ENCODE peak calls at places on chromosome 15, in five cellular contexts. Y is endodermal cell; T is foreskin fibroblast; M is CD8-positive, alpha-beta T cell; S is cardiac muscle cell. Q is an unnamed sample.

GRCh38 chr15:48602358-48603122 is 43.0 kb downstream of the FBN1 start:
- DNase-seq in T (peak), S (peak), Y (no peak), M (no peak), Q (peak)

GRCh38 chr15:45168751-45169551 is 18.8 kb downstream of the SHF start:
- DNase-seq in T (no peak), M (no peak), Y (no peak), S (no peak), Q (no peak)

GRCh38 chr15:90266061-90266431 is 574 bp downstream of the NGRN start:
- DNase-seq in M (no peak), T (peak), Y (peak), S (peak), Q (no peak)

GRCh38 chr15:85689729-85690128 is 105.0 kb downstream of the KLHL25 start:
- DNase-seq in T (peak), M (peak), Y (peak), S (peak), Q (peak)

GRCh38 chr15:101250931-101251829 is 668 bp downstream of the CHSY1 start:
- DNase-seq in M (no peak), T (peak), S (peak), Y (peak), Q (no peak)

GRCh38 chr15:31306426-31307269 is 20.0 kb upstream of the KLF13 start:
- DNase-seq in Y (peak), T (no peak), M (no peak), S (no peak), Q (peak)

GRCh38 chr15:88664151-88664778 is 25.4 kb downstream of the ISG20 start:
- DNase-seq in M (no peak), S (peak), T (no peak), Y (no peak), Q (no peak)

GRCh38 chr15:67311751-67312150 is 57.2 kb downstream of the IQCH start:
- DNase-seq in Y (no peak), M (no peak), S (no peak), T (no peak), Q (no peak)

DNA sequence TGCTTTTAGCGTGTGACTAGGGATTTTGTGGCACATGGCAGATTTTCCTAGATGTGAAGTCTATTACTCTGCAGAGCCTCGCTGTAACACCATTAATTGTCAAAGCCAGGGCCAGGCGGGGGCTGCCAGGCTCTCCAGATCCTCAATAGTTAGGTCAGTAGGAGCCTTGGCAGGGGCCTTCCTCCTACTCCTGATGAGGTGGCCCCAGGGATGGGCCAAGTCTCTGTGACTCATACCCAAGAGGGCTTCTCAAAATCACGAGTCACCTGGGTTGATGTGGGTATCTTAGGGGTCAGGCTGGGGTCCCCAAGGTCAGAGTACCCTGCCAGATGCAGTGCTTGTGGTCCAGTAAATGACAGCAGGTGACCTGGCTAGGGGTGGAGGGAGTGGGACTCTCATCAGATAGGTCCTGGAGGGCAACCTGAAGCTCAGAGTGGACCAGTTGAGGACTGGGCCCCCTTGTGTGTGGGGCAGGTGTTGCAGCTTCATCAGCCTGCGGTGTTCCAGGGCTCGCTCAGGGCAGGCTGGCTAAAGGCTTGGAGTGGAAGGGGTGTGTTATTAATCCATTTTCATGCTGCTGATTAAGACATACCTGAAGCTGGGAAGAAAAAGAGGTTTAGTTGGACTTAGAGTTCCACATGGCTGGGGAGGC is 88.5 kb upstream of the MYZAP start:
- DNase-seq in M (no peak), S (no peak), T (no peak), Y (peak), Q (no peak)
- TF ChIP-seq CTCF in M (no peak), S (no peak), T (peak), Y (peak), Q (peak)

GRCh38 chr15:83654379-83655236 is 685 bp downstream of the ADAMTSL3 start:
- DNase-seq in Y (peak), M (no peak), T (peak), S (peak), Q (no peak)

GRCh38 chr15:83653639-83654378 is at the start of gene ADAMTSL3:
- DNase-seq in Y (peak), S (peak), M (no peak), T (peak), Q (peak)

GRCh38 chr15:83656192-83656591 is 2.3 kb downstream of the ADAMTSL3 start:
- DNase-seq in S (no peak), T (no peak), Y (no peak), M (no peak), Q (no peak)

GRCh38 chr15:83656943-83657528 is 3.1 kb downstream of the ADAMTSL3 start:
- DNase-seq in T (no peak), S (no peak), Y (no peak), M (no peak), Q (no peak)

DNA sequence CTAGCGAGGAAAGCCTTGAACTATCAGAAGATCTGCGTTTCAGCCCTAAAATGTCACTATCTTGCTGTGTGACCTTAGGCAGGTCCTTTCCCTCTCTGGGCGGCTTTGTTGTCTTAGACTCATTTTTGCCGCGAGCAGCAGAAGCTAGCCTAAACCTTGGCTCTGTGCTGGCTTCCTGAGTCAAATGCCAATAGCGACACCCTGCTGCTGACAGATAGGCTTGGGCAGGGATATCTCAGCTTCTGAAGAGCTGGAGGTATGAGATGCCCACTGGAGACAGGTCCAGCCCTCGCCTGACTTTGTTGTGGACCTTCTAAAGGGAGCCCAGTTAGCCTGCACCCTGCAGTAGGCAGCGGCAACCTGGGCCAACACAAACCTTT is 1.3 kb downstream of the ADAMTSL3 start:
- DNase-seq in S (no peak), T (no peak), M (no peak), Y (no peak), Q (no peak)
- H3K4me3 ChIP-seq in S (no peak), T (no peak), M (no peak), Y (no peak), Q (no peak)

DNA sequence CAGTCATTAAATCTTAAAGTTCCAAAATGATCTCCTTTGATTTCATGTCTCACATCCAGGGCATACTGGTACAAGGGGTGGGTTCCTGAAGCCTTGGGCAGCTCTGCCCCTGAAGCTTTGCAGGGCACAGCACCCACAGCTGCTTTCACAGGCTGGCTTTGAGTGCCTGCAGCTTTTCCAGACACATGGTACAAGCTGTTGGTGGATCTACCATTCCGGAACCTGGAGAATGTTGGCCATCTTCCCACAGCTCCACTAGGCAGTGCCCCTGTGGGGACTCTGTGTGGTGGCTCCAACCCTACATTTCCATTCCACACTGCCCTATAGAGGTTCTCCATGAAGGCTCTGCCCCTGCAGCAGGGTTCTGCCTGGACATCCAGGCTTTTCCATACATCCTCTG is 211.1 kb upstream of the THBS1 start:
- DNase-seq in T (no peak), Y (no peak), S (no peak), M (no peak), Q (no peak)
- TF ChIP-seq CTCF in T (no peak), Y (no peak), S (no peak), M (no peak), Q (no peak)

GRCh38 chr15:91968610-91969009 is 115.1 kb downstream of the SLCO3A1 start:
- DNase-seq in S (no peak), M (no peak), T (no peak), Y (no peak), Q (no peak)

GRCh38 chr15:91967935-91968605 is 114.6 kb downstream of the SLCO3A1 start:
- DNase-seq in S (no peak), T (peak), M (no peak), Y (no peak), Q (peak)

GRCh38 chr15:91963051-91963450 is 109.5 kb downstream of the SLCO3A1 start:
- DNase-seq in S (no peak), Y (no peak), T (no peak), M (no peak), Q (no peak)

GRCh38 chr15:91965501-91966180 is 112.1 kb downstream of the SLCO3A1 start:
- DNase-seq in Y (no peak), S (peak), M (no peak), T (peak), Q (peak)

GRCh38 chr15:91966181-91966552 is 112.7 kb downstream of the SLCO3A1 start:
- DNase-seq in S (no peak), Y (no peak), M (no peak), T (no peak), Q (no peak)
- H3K4me3 ChIP-seq in S (no peak), Y (no peak), M (no peak), T (no peak), Q (no peak)

GRCh38 chr15:60389261-60390077 is 8.3 kb downstream of the ANXA2 start:
- DNase-seq in T (peak), M (no peak), S (no peak), Y (peak), Q (peak)
- TF ChIP-seq CTCF in T (no peak), M (no peak), S (no peak), Y (no peak), Q (no peak)

GRCh38 chr15:69531302-69532027 is 78.8 kb downstream of the RPLP1 start:
- DNase-seq in T (no peak), M (no peak), Y (peak), S (no peak), Q (no peak)
- H3K4me3 ChIP-seq in T (no peak), M (no peak), Y (no peak), S (no peak), Q (no peak)

DNA sequence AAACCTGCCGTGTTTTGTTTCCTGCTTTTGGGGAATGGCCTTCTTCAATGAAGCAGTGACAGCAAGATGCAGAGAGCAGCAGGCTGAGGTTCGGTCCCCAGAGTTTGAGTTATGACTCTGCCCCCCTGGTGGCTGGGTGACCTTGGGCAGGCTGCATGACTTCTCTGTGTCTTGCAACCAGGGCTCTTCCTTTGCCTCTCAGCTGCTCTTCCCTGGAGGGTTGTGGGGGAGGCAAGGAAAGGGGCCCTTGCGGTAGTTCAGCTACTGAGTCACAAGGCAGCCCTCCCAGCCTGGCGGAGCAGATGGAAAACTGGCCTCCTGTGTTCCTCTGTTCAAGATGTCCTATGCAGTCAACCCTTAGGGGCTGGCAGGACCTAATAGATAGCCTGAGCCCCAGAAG is 17.1 kb downstream of the CTXND1 start:
- DNase-seq in T (peak), Y (peak), M (peak), S (peak), Q (no peak)
- TF ChIP-seq CTCF in T (peak), Y (peak), M (no peak), S (peak), Q (peak)

GRCh38 chr15:32822739-32823138 is 104.9 kb downstream of the GREM1 start:
- DNase-seq in M (no peak), T (no peak), Y (no peak), S (no peak), Q (no peak)

GRCh38 chr15:32826685-32827084 is 108.9 kb downstream of the GREM1 start:
- DNase-seq in M (no peak), S (no peak), Y (no peak), T (no peak), Q (no peak)

GRCh38 chr15:32824777-32825176 is 107.0 kb downstream of the GREM1 start:
- DNase-seq in M (no peak), Y (no peak), T (peak), S (peak), Q (peak)

GRCh38 chr15:32823750-32824149 is 105.9 kb downstream of the GREM1 start:
- DNase-seq in M (no peak), Y (no peak), S (no peak), T (no peak), Q (no peak)

DNA sequence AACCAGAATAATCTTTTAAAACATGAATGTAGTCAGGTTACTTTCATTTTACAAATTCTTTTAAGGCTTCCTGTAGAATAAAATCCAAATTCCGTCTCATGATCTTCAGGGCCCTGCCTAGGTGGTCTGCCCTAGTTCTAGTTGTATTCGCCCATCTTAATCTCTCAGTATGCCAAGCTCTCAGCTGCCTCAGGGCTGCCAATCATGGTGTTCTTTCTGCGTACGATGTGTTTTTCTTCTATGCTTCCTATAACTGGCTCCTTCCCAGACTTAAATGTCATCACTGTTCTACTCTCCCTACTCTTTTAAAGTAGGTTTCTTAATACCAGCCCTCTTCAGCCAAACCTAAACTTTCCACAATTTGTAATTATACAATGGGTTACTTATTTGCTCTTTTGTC is 107.4 kb downstream of the GREM1 start:
- DNase-seq in T (no peak), Y (no peak), S (peak), M (no peak), Q (no peak)
- H3K4me3 ChIP-seq in T (no peak), Y (no peak), S (no peak), M (no peak), Q (no peak)

DNA sequence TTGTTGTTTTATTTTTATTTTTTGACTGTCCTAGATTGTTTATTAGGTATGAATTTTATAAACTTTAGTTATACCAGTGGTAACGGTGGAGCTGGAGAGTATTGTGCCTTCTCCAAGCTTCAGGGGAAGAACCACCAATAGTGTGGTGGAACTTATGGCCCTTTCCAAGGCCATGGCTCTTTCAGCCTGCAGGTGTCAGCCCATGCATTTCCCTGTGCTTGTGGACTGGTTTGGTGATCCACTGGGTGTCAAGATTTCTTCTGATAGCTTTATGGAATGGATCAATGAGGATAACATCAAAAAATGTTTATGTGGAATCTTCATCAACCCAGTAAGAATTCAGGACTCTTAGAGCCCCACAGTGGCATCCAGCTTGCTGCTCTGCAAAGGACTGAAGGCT is 19.2 kb upstream of the SCAMP5 start:
- DNase-seq in S (no peak), Y (no peak), T (no peak), M (no peak), Q (no peak)
- TF ChIP-seq CTCF in S (no peak), Y (peak), T (no peak), M (no peak), Q (no peak)

DNA sequence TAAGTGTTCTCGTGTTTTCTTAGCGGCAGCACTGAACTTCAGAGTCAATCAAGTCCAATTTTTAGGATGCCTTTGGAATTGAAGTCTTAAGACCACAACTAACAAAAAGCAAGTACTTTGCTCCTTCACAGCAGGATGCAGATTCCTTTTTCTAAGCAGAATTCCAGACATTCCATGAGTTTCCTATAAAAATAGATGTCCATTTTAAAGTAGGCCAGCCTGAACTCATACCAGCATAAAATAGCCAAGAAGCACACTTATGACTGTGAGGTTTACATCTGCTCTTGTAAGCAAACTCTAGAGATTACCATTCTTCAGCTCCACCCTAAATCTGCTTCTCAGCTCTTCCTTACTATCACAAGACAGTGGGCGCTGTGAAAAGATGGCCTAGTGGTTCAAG is 85.8 kb downstream of the THBS1 start:
- DNase-seq in M (no peak), S (peak), T (peak), Y (no peak), Q (peak)
- H3K4me3 ChIP-seq in M (no peak), S (no peak), T (no peak), Y (peak), Q (no peak)

Q was measured in astrocyte of the spinal cord.